ENCODE peak calls at places on chromosomes 16 and 17, in four cellular contexts. One of them, this sample, is unnamed.
A peak's percentile ranks its signal among the peaks of the same experiment; 100 is the strongest.

GRCh38 chr17:33551075-33551474 is 258.0 kb upstream of the ASIC2 start:
- DNase-seq in fibroblast of the conjunctiva: no peak
- DNase-seq in neural progenitor cell: no peak
- DNase-seq in stimulated activated CD4-positive, alpha-beta T cell treated with anti-CD3 and anti-CD28 coated beads, Interleukin-15, amount 100 ng/mL, for 1 hour: no peak
- DNase-seq in this sample: no peak

GRCh38 chr16:381788-382717 is at the start of gene PGAP6:
- DNase-seq in fibroblast of the conjunctiva: no peak
- DNase-seq in neural progenitor cell: peak; percentile 84
- DNase-seq in stimulated activated CD4-positive, alpha-beta T cell treated with anti-CD3 and anti-CD28 coated beads, Interleukin-15, amount 100 ng/mL, for 1 hour: peak; percentile 47
- DNase-seq in this sample: peak; percentile 81

GRCh38 chr16:27387724-27388123 is 14.2 kb upstream of the IL21R start:
- DNase-seq in fibroblast of the conjunctiva: no peak
- DNase-seq in neural progenitor cell: no peak
- DNase-seq in stimulated activated CD4-positive, alpha-beta T cell treated with anti-CD3 and anti-CD28 coated beads, Interleukin-15, amount 100 ng/mL, for 1 hour: no peak
- DNase-seq in this sample: no peak

GRCh38 chr17:40884708-40885512 is at the start of gene KRT20:
- DNase-seq in fibroblast of the conjunctiva: no peak
- DNase-seq in neural progenitor cell: no peak
- DNase-seq in stimulated activated CD4-positive, alpha-beta T cell treated with anti-CD3 and anti-CD28 coated beads, Interleukin-15, amount 100 ng/mL, for 1 hour: no peak
- DNase-seq in this sample: no peak

GRCh38 chr16:28495098-28495793 is 803 bp downstream of the APOBR start:
- DNase-seq in fibroblast of the conjunctiva: no peak
- DNase-seq in neural progenitor cell: no peak
- DNase-seq in stimulated activated CD4-positive, alpha-beta T cell treated with anti-CD3 and anti-CD28 coated beads, Interleukin-15, amount 100 ng/mL, for 1 hour: no peak
- DNase-seq in this sample: no peak

GRCh38 chr17:36072431-36073121 is 8.5 kb downstream of the CCL18 start:
- DNase-seq in fibroblast of the conjunctiva: no peak
- DNase-seq in neural progenitor cell: peak; percentile 86
- DNase-seq in stimulated activated CD4-positive, alpha-beta T cell treated with anti-CD3 and anti-CD28 coated beads, Interleukin-15, amount 100 ng/mL, for 1 hour: no peak
- DNase-seq in this sample: no peak

GRCh38 chr17:11986939-11987329 is 10.3 kb downstream of the ZNF18 start:
- DNase-seq in fibroblast of the conjunctiva: peak; percentile 39
- DNase-seq in neural progenitor cell: peak; percentile 56
- DNase-seq in stimulated activated CD4-positive, alpha-beta T cell treated with anti-CD3 and anti-CD28 coated beads, Interleukin-15, amount 100 ng/mL, for 1 hour: no peak
- DNase-seq in this sample: no peak

GRCh38 chr17:39867084-39867890 is 715 bp upstream of the ZPBP2 start:
- DNase-seq in fibroblast of the conjunctiva: no peak
- DNase-seq in neural progenitor cell: no peak
- DNase-seq in stimulated activated CD4-positive, alpha-beta T cell treated with anti-CD3 and anti-CD28 coated beads, Interleukin-15, amount 100 ng/mL, for 1 hour: no peak
- DNase-seq in this sample: no peak

GRCh38 chr17:36149296-36149820 is 27.1 kb downstream of the TBC1D3B start:
- DNase-seq in fibroblast of the conjunctiva: peak; percentile 4
- DNase-seq in neural progenitor cell: no peak
- DNase-seq in stimulated activated CD4-positive, alpha-beta T cell treated with anti-CD3 and anti-CD28 coated beads, Interleukin-15, amount 100 ng/mL, for 1 hour: no peak
- DNase-seq in this sample: no peak

GRCh38 chr17:28643979-28644781 is 778 bp downstream of the BLTP2 start:
- DNase-seq in fibroblast of the conjunctiva: peak; percentile 21
- DNase-seq in neural progenitor cell: peak; percentile 76
- DNase-seq in stimulated activated CD4-positive, alpha-beta T cell treated with anti-CD3 and anti-CD28 coated beads, Interleukin-15, amount 100 ng/mL, for 1 hour: no peak
- DNase-seq in this sample: peak; percentile 40

GRCh38 chr17:29138991-29139682 is 41.1 kb downstream of the MYO18A start:
- DNase-seq in fibroblast of the conjunctiva: no peak
- DNase-seq in neural progenitor cell: no peak
- DNase-seq in stimulated activated CD4-positive, alpha-beta T cell treated with anti-CD3 and anti-CD28 coated beads, Interleukin-15, amount 100 ng/mL, for 1 hour: no peak
- DNase-seq in this sample: no peak

GRCh38 chr16:30377812-30378235 is 3.2 kb downstream of the MYL11 start:
- DNase-seq in fibroblast of the conjunctiva: peak; percentile 80
- DNase-seq in neural progenitor cell: peak; percentile 92
- DNase-seq in stimulated activated CD4-positive, alpha-beta T cell treated with anti-CD3 and anti-CD28 coated beads, Interleukin-15, amount 100 ng/mL, for 1 hour: peak; percentile 78
- DNase-seq in this sample: peak; percentile 82

GRCh38 chr17:18257747-18258355 is 687 bp downstream of the FLII start:
- DNase-seq in fibroblast of the conjunctiva: peak; percentile 34
- DNase-seq in neural progenitor cell: peak; percentile 83
- DNase-seq in stimulated activated CD4-positive, alpha-beta T cell treated with anti-CD3 and anti-CD28 coated beads, Interleukin-15, amount 100 ng/mL, for 1 hour: no peak
- DNase-seq in this sample: no peak

GRCh38 chr16:85554791-85555548 is 58.2 kb upstream of the GSE1 start:
- DNase-seq in fibroblast of the conjunctiva: peak; percentile 34
- DNase-seq in neural progenitor cell: peak; percentile 62
- DNase-seq in stimulated activated CD4-positive, alpha-beta T cell treated with anti-CD3 and anti-CD28 coated beads, Interleukin-15, amount 100 ng/mL, for 1 hour: peak; percentile 23
- DNase-seq in this sample: no peak

GRCh38 chr17:42901535-42902229 is 1.1 kb downstream of the G6PC1 start:
- DNase-seq in fibroblast of the conjunctiva: no peak
- DNase-seq in neural progenitor cell: no peak
- DNase-seq in stimulated activated CD4-positive, alpha-beta T cell treated with anti-CD3 and anti-CD28 coated beads, Interleukin-15, amount 100 ng/mL, for 1 hour: no peak
- DNase-seq in this sample: no peak

GRCh38 chr17:35341465-35341992 is 31.9 kb downstream of the SLFN11 start:
- DNase-seq in fibroblast of the conjunctiva: no peak
- DNase-seq in neural progenitor cell: no peak
- DNase-seq in stimulated activated CD4-positive, alpha-beta T cell treated with anti-CD3 and anti-CD28 coated beads, Interleukin-15, amount 100 ng/mL, for 1 hour: no peak
- DNase-seq in this sample: no peak

GRCh38 chr16:26995522-26995921 is 71.2 kb upstream of the C16orf82 start:
- DNase-seq in fibroblast of the conjunctiva: no peak
- DNase-seq in neural progenitor cell: no peak
- DNase-seq in stimulated activated CD4-positive, alpha-beta T cell treated with anti-CD3 and anti-CD28 coated beads, Interleukin-15, amount 100 ng/mL, for 1 hour: no peak
- DNase-seq in this sample: no peak

GRCh38 chr17:58786586-58787295 is 31.1 kb downstream of the PPM1E start:
- DNase-seq in fibroblast of the conjunctiva: peak; percentile 72
- DNase-seq in neural progenitor cell: no peak
- DNase-seq in stimulated activated CD4-positive, alpha-beta T cell treated with anti-CD3 and anti-CD28 coated beads, Interleukin-15, amount 100 ng/mL, for 1 hour: no peak
- DNase-seq in this sample: no peak

GRCh38 chr17:75876190-75876937 is 2.0 kb downstream of the TRIM47 start:
- DNase-seq in fibroblast of the conjunctiva: no peak
- DNase-seq in neural progenitor cell: peak; percentile 71
- DNase-seq in stimulated activated CD4-positive, alpha-beta T cell treated with anti-CD3 and anti-CD28 coated beads, Interleukin-15, amount 100 ng/mL, for 1 hour: peak; percentile 61
- DNase-seq in this sample: no peak

GRCh38 chr17:33725675-33726271 is 432.7 kb upstream of the ASIC2 start:
- DNase-seq in fibroblast of the conjunctiva: no peak
- DNase-seq in neural progenitor cell: peak; percentile 74
- DNase-seq in stimulated activated CD4-positive, alpha-beta T cell treated with anti-CD3 and anti-CD28 coated beads, Interleukin-15, amount 100 ng/mL, for 1 hour: no peak
- DNase-seq in this sample: no peak

GRCh38 chr17:40516581-40517285 is 15.3 kb upstream of the TNS4 start:
- DNase-seq in fibroblast of the conjunctiva: no peak
- DNase-seq in neural progenitor cell: no peak
- DNase-seq in stimulated activated CD4-positive, alpha-beta T cell treated with anti-CD3 and anti-CD28 coated beads, Interleukin-15, amount 100 ng/mL, for 1 hour: peak; percentile 45
- DNase-seq in this sample: no peak

GRCh38 chr17:80694992-80695912 is 150.6 kb downstream of the RPTOR start:
- DNase-seq in fibroblast of the conjunctiva: no peak
- DNase-seq in neural progenitor cell: no peak
- DNase-seq in stimulated activated CD4-positive, alpha-beta T cell treated with anti-CD3 and anti-CD28 coated beads, Interleukin-15, amount 100 ng/mL, for 1 hour: no peak
- DNase-seq in this sample: no peak

GRCh38 chr16:25064967-25065366 is 46.6 kb upstream of the LCMT1 start:
- DNase-seq in fibroblast of the conjunctiva: no peak
- DNase-seq in neural progenitor cell: peak; percentile 13
- DNase-seq in stimulated activated CD4-positive, alpha-beta T cell treated with anti-CD3 and anti-CD28 coated beads, Interleukin-15, amount 100 ng/mL, for 1 hour: no peak
- DNase-seq in this sample: no peak

GRCh38 chr16:79525132-79525531 is 75.4 kb downstream of the MAF start:
- DNase-seq in fibroblast of the conjunctiva: no peak
- DNase-seq in neural progenitor cell: no peak
- DNase-seq in stimulated activated CD4-positive, alpha-beta T cell treated with anti-CD3 and anti-CD28 coated beads, Interleukin-15, amount 100 ng/mL, for 1 hour: no peak
- DNase-seq in this sample: no peak

GRCh38 chr16:12459401-12459791 is 344.3 kb downstream of the CPPED1 start:
- DNase-seq in fibroblast of the conjunctiva: no peak
- DNase-seq in neural progenitor cell: no peak
- DNase-seq in stimulated activated CD4-positive, alpha-beta T cell treated with anti-CD3 and anti-CD28 coated beads, Interleukin-15, amount 100 ng/mL, for 1 hour: no peak
- DNase-seq in this sample: no peak

GRCh38 chr16:1863681-1864460 is 8.1 kb downstream of the MEIOB start:
- DNase-seq in fibroblast of the conjunctiva: peak; percentile 31
- DNase-seq in neural progenitor cell: peak; percentile 38
- DNase-seq in stimulated activated CD4-positive, alpha-beta T cell treated with anti-CD3 and anti-CD28 coated beads, Interleukin-15, amount 100 ng/mL, for 1 hour: no peak
- DNase-seq in this sample: no peak

GRCh38 chr17:6269474-6269873 is 165.4 kb downstream of the AIPL1 start:
- DNase-seq in fibroblast of the conjunctiva: no peak
- DNase-seq in neural progenitor cell: peak; percentile 87
- DNase-seq in stimulated activated CD4-positive, alpha-beta T cell treated with anti-CD3 and anti-CD28 coated beads, Interleukin-15, amount 100 ng/mL, for 1 hour: no peak
- DNase-seq in this sample: no peak

GRCh38 chr16:15899538-15900100 is 11.2 kb upstream of the CEP20 start:
- DNase-seq in fibroblast of the conjunctiva: no peak
- DNase-seq in neural progenitor cell: no peak
- DNase-seq in stimulated activated CD4-positive, alpha-beta T cell treated with anti-CD3 and anti-CD28 coated beads, Interleukin-15, amount 100 ng/mL, for 1 hour: no peak
- DNase-seq in this sample: no peak

GRCh38 chr17:31535581-31535981 is 144.1 kb downstream of the RAB11FIP4 start:
- DNase-seq in fibroblast of the conjunctiva: no peak
- DNase-seq in neural progenitor cell: no peak
- DNase-seq in stimulated activated CD4-positive, alpha-beta T cell treated with anti-CD3 and anti-CD28 coated beads, Interleukin-15, amount 100 ng/mL, for 1 hour: no peak
- DNase-seq in this sample: no peak

This sample was measured in D721Med.